ENCODE peak calls at places on chromosomes 11 and 22, in four cellular contexts. T is neural progenitor cell, V is osteoblast, I is K562. G is an unnamed sample.

GRCh38 chr11:85423331-85423730 is 203.8 kb downstream of the DLG2 start:
- DNase-seq in T (no peak), V (no peak), I (no peak), G (no peak)

GRCh38 chr11:64877390-64878222 is 815 bp downstream of the EHD1 start:
- DNase-seq in I (peak; percentile 48), T (peak; percentile 48), V (no peak), G (no peak)

GRCh38 chr11:13150487-13150886 is 127.1 kb upstream of the BMAL1 start:
- DNase-seq in T (no peak), V (no peak), I (no peak), G (no peak)

GRCh38 chr11:2775083-2775625 is 75.4 kb upstream of the KCNQ1OT1 start:
- DNase-seq in T (no peak), I (no peak), V (peak; percentile 60), G (no peak)

GRCh38 chr22:20243545-20244249 is 24.4 kb downstream of the RTN4R start:
- DNase-seq in I (peak; percentile 89), V (peak; percentile 99), T (no peak), G (peak; percentile 69)

GRCh38 chr11:20754957-20755356 is 85.6 kb downstream of the NELL1 start:
- DNase-seq in I (peak; percentile 13), T (peak; percentile 55), V (no peak), G (peak; percentile 34)

GRCh38 chr11:9473408-9473807 is 12.6 kb downstream of the ZNF143 start:
- DNase-seq in T (no peak), V (no peak), I (no peak), G (no peak)

GRCh38 chr22:23796461-23796860 is 9.7 kb downstream of the SMARCB1 start:
- DNase-seq in T (no peak), V (peak; percentile 79), I (no peak), G (peak; percentile 60)

GRCh38 chr11:122633219-122633829 is 22.2 kb upstream of the UBASH3B start:
- DNase-seq in V (no peak), T (peak; percentile 73), I (no peak), G (peak; percentile 62)

GRCh38 chr11:122626266-122626665 is 29.3 kb upstream of the UBASH3B start:
- DNase-seq in I (no peak), V (no peak), T (no peak), G (no peak)

GRCh38 chr11:122632178-122632824 is 23.2 kb upstream of the UBASH3B start:
- DNase-seq in T (no peak), I (no peak), V (no peak), G (no peak)

GRCh38 chr11:122634507-122634906 is 21.0 kb upstream of the UBASH3B start:
- DNase-seq in V (no peak), T (peak; percentile 11), I (no peak), G (peak; percentile 22)

GRCh38 chr11:122628691-122629555 is 26.6 kb upstream of the UBASH3B start:
- DNase-seq in I (peak; percentile 37), V (peak; percentile 91), T (peak; percentile 81), G (peak; percentile 73)
- H3K4me2 ChIP-seq in I (no peak overlapping the region), V (peak overlapping the region; percentile 33), T (no peak overlapping the region), G (no peak overlapping the region)

DNA sequence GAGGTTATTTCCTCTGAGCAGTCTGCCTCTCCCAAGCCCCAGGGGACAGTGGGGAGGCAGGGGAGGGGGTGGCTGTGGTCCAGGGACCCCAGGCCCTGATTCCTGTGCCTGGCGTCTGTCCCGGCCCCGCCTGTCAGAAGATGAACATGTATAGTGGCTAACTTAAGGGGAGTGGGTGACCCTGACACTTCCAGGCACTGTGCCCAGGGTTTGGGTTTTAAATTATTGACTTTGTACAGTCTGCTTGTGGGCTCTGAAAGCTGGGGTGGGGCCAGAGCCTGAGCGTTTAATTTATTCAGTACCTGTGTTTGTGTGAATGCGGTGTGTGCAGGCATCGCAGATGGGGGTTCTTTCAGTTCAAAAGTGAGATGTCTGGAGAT is 3.1 kb downstream of the PIM3 start:
- DNase-seq in I (no peak), V (peak; percentile 74), T (no peak), G (no peak)
- H3K4me1 ChIP-seq in I (peaks cover 89% of the 10 kb centered on the region), V (peaks cover 30% of the 10 kb centered on the region), T (peaks cover 9% of the 10 kb centered on the region), G (peaks cover 49% of the 10 kb centered on the region)

GRCh38 chr22:36423461-36424404 is 36.0 kb upstream of the MYH9 start:
- DNase-seq in I (peak; percentile 49), V (peak; percentile 37), T (no peak), G (no peak)

GRCh38 chr22:36419177-36419911 is 31.6 kb upstream of the MYH9 start:
- DNase-seq in I (peak; percentile 56), T (no peak), V (peak; percentile 80), G (peak; percentile 83)

GRCh38 chr22:36417281-36417686 is 29.5 kb upstream of the MYH9 start:
- DNase-seq in I (no peak), T (no peak), V (peak; percentile 52), G (no peak)

GRCh38 chr22:36422287-36423014 is 34.7 kb upstream of the MYH9 start:
- DNase-seq in I (no peak), T (no peak), V (peak; percentile 14), G (peak; percentile 53)

DNA sequence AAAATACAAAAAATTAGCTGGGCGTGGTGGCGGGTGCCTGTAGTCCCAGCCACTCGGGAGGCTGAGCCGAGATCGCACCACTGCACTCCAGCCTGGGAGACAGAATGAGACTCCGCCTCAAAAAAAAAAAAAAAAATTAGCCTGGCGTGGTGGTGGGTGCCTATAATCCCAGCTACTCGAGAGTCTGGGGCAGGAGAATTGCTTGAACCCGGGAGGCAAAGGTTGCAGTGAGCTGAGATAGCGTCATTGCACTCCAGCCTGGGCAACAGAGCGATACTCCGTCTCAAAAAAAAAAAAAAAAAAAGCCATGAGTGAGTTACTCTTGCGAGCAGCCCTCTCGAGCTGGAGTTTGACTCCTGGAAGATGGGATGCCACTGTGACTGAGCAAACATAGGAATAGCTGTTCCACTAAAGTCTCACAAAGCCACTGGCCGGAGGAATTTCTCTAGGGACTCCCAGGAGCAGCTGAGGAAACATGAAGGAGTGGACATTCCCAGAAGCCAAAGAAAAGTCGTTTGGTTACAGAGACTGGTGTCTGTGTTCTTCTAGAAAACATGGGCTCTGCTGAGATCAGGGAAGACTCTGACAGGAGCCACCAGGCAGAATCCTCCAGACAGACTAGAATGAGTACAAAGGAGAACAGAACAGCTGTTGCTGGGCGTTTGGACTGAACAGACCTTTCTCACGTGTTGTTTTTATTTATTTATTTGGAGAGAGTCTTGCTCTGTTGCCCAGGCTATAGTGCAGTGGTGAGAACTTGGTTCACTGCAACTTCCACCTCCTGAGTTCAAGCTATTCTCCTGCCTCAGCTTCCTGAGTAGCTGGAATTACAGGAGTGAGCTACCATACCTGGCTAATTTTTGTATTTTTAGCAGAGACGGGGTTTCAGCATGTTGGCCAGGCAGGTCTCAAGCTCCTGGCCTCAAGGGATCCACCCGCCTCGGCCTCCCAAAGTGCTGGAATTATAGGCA is 32.4 kb upstream of the MYH9 start:
- DNase-seq in T (no peak), V (peak; percentile 72), I (no peak), G (peak; percentile 52)
- H2AFZ ChIP-seq in T (no peak overlapping the region), V (peak overlapping the region; percentile 26), I (no peak overlapping the region), G (peak overlapping the region; percentile 29)

GRCh38 chr11:117519590-117519989 is 191.9 kb downstream of the CEP164 start:
- DNase-seq in V (no peak), T (no peak), I (no peak), G (peak; percentile 42)
- H3K4me2 ChIP-seq in V (no peak overlapping the region), T (no peak overlapping the region), I (no peak overlapping the region), G (peak overlapping the region; percentile 14)

DNA sequence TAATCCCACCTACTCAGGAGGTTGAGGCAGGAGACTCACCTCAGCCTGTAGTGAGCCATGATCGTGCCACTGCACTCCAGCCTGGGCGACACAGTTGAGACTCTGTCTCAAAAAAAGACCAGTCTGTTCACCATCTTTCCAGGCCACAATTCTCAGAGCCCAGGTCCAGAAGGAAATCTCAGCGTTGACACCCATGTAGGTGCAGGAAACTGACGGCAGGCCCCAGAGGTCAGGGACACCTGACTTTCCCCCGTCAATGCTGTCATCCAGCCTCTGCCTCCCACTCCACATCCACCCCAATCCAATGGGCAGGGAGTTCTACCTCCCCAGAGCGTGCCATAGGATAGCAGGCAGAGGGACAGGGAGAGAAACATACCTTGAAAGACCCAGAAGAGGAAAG is 5.9 kb upstream of the GRK2 start:
- DNase-seq in T (no peak), V (peak; percentile 68), I (no peak), G (no peak)
- H3K4me1 ChIP-seq in T (no peaks in the 10 kb centered on the region), V (peaks cover 18% of the 10 kb centered on the region), I (peaks cover 31% of the 10 kb centered on the region), G (peaks cover 8% of the 10 kb centered on the region)

G was measured in hepatocyte.